ENCODE peak calls at places on chromosomes 11 and 22, in six cellular contexts. One of them, this sample, is unnamed.
A peak's percentile ranks its signal among the peaks of the same experiment; 100 is the strongest.

GRCh38 chr22:37259540-37260029 is 15.5 kb upstream of the RAC2 start:
- DNase-seq in stimulated activated CD4-positive, alpha-beta T cell treated with anti-CD3 and anti-CD28 coated beads, Interleukin-2, amount 100 ng/mL, for 24 hours: no peak
- DNase-seq in MM.1S: no peak
- DNase-seq in kidney glomerular epithelial cell: peak; percentile 34
- DNase-seq in heart right ventricle: no peak
- DNase-seq in RKO: no peak
- DNase-seq in this sample: no peak

GRCh38 chr11:71286701-71287643 is 34.6 kb upstream of the SHANK2 start:
- DNase-seq in stimulated activated CD4-positive, alpha-beta T cell treated with anti-CD3 and anti-CD28 coated beads, Interleukin-2, amount 100 ng/mL, for 24 hours: no peak
- DNase-seq in MM.1S: no peak
- DNase-seq in kidney glomerular epithelial cell: peak; percentile 99
- DNase-seq in heart right ventricle: no peak
- DNase-seq in RKO: no peak
- DNase-seq in this sample: no peak

GRCh38 chr11:47305734-47306483 is 36.0 kb downstream of the MADD start:
- DNase-seq in stimulated activated CD4-positive, alpha-beta T cell treated with anti-CD3 and anti-CD28 coated beads, Interleukin-2, amount 100 ng/mL, for 24 hours: no peak
- DNase-seq in MM.1S: no peak
- DNase-seq in kidney glomerular epithelial cell: no peak
- DNase-seq in heart right ventricle: peak; percentile 74
- DNase-seq in RKO: no peak
- DNase-seq in this sample: no peak

GRCh38 chr11:135006800-135007199 is 594.8 kb upstream of the B3GAT1 start:
- DNase-seq in stimulated activated CD4-positive, alpha-beta T cell treated with anti-CD3 and anti-CD28 coated beads, Interleukin-2, amount 100 ng/mL, for 24 hours: no peak
- DNase-seq in MM.1S: no peak
- DNase-seq in kidney glomerular epithelial cell: no peak
- DNase-seq in heart right ventricle: no peak
- DNase-seq in RKO: no peak
- DNase-seq in this sample: no peak

GRCh38 chr11:32494629-32495028 is 59.3 kb upstream of the WT1 start:
- DNase-seq in stimulated activated CD4-positive, alpha-beta T cell treated with anti-CD3 and anti-CD28 coated beads, Interleukin-2, amount 100 ng/mL, for 24 hours: no peak
- DNase-seq in MM.1S: no peak
- DNase-seq in kidney glomerular epithelial cell: no peak
- DNase-seq in heart right ventricle: no peak
- DNase-seq in RKO: no peak
- DNase-seq in this sample: no peak

GRCh38 chr11:116641561-116642045 is 131.2 kb downstream of the BUD13 start:
- DNase-seq in stimulated activated CD4-positive, alpha-beta T cell treated with anti-CD3 and anti-CD28 coated beads, Interleukin-2, amount 100 ng/mL, for 24 hours: no peak
- DNase-seq in MM.1S: peak; percentile 21
- DNase-seq in kidney glomerular epithelial cell: no peak
- DNase-seq in heart right ventricle: peak; percentile 9
- DNase-seq in RKO: no peak
- DNase-seq in this sample: peak; percentile 28

GRCh38 chr11:86990079-86990478 is 34.9 kb upstream of the FZD4 start:
- DNase-seq in stimulated activated CD4-positive, alpha-beta T cell treated with anti-CD3 and anti-CD28 coated beads, Interleukin-2, amount 100 ng/mL, for 24 hours: no peak
- DNase-seq in MM.1S: no peak
- DNase-seq in kidney glomerular epithelial cell: no peak
- DNase-seq in heart right ventricle: no peak
- DNase-seq in RKO: no peak
- DNase-seq in this sample: no peak

GRCh38 chr22:29987143-29987542 is 93.1 kb upstream of the HORMAD2 start:
- DNase-seq in stimulated activated CD4-positive, alpha-beta T cell treated with anti-CD3 and anti-CD28 coated beads, Interleukin-2, amount 100 ng/mL, for 24 hours: no peak
- DNase-seq in MM.1S: peak; percentile 47
- DNase-seq in kidney glomerular epithelial cell: no peak
- DNase-seq in heart right ventricle: no peak
- DNase-seq in RKO: no peak
- DNase-seq in this sample: no peak

GRCh38 chr11:120633630-120634374 is 122.3 kb downstream of the GRIK4 start:
- DNase-seq in stimulated activated CD4-positive, alpha-beta T cell treated with anti-CD3 and anti-CD28 coated beads, Interleukin-2, amount 100 ng/mL, for 24 hours: no peak
- DNase-seq in MM.1S: no peak
- DNase-seq in kidney glomerular epithelial cell: no peak
- DNase-seq in heart right ventricle: no peak
- DNase-seq in RKO: no peak
- DNase-seq in this sample: no peak

GRCh38 chr11:70577948-70578347 is 179.6 kb downstream of the CTTN start:
- DNase-seq in stimulated activated CD4-positive, alpha-beta T cell treated with anti-CD3 and anti-CD28 coated beads, Interleukin-2, amount 100 ng/mL, for 24 hours: no peak
- DNase-seq in MM.1S: no peak
- DNase-seq in kidney glomerular epithelial cell: no peak
- DNase-seq in heart right ventricle: no peak
- DNase-seq in RKO: no peak
- DNase-seq in this sample: no peak

GRCh38 chr11:64876226-64876750 is 2.1 kb downstream of the EHD1 start:
- DNase-seq in stimulated activated CD4-positive, alpha-beta T cell treated with anti-CD3 and anti-CD28 coated beads, Interleukin-2, amount 100 ng/mL, for 24 hours: peak; percentile 53
- DNase-seq in MM.1S: no peak
- DNase-seq in kidney glomerular epithelial cell: no peak
- DNase-seq in heart right ventricle: no peak
- DNase-seq in RKO: no peak
- DNase-seq in this sample: no peak

GRCh38 chr11:134657631-134658030 is 245.6 kb upstream of the B3GAT1 start:
- DNase-seq in stimulated activated CD4-positive, alpha-beta T cell treated with anti-CD3 and anti-CD28 coated beads, Interleukin-2, amount 100 ng/mL, for 24 hours: no peak
- DNase-seq in MM.1S: no peak
- DNase-seq in kidney glomerular epithelial cell: no peak
- DNase-seq in heart right ventricle: peak; percentile 1
- DNase-seq in RKO: no peak
- DNase-seq in this sample: no peak

GRCh38 chr22:37058917-37059701 is 7.6 kb downstream of the KCTD17 start:
- DNase-seq in stimulated activated CD4-positive, alpha-beta T cell treated with anti-CD3 and anti-CD28 coated beads, Interleukin-2, amount 100 ng/mL, for 24 hours: no peak
- DNase-seq in MM.1S: no peak
- DNase-seq in kidney glomerular epithelial cell: no peak
- DNase-seq in heart right ventricle: no peak
- DNase-seq in RKO: no peak
- DNase-seq in this sample: no peak

This sample was measured in NCI-H2107.